ENCODE peak calls at places on chromosome 21, in nine cellular contexts. One of them, this sample, is unnamed.
A peak's percentile ranks its signal among the peaks of the same experiment; 100 is the strongest.

GRCh38 chr21:29661672-29662442 is 277.9 kb downstream of the GRIK1 start:
- DNase-seq in ovary: no peak
- DNase-seq in stomach: no peak
- DNase-seq in OCI-LY7: no peak
- DNase-seq in osteoblast: no peak
- DNase-seq in right lobe of liver: no peak
- DNase-seq in testis: no peak
- DNase-seq in adrenal gland: no peak
- DNase-seq in vagina: no peak
- DNase-seq in this sample: no peak

GRCh38 chr21:35398366-35398982 is 349.4 kb upstream of the RUNX1 start:
- DNase-seq in ovary: no peak
- DNase-seq in OCI-LY7: no peak
- DNase-seq in stomach: no peak
- DNase-seq in testis: no peak
- DNase-seq in adrenal gland: no peak
- DNase-seq in osteoblast: no peak
- DNase-seq in vagina: no peak
- DNase-seq in right lobe of liver: no peak
- DNase-seq in this sample: no peak

GRCh38 chr21:22657786-22658185 is 1659.6 kb downstream of the NCAM2 start:
- DNase-seq in OCI-LY7: no peak
- DNase-seq in ovary: no peak
- DNase-seq in osteoblast: no peak
- DNase-seq in vagina: no peak
- DNase-seq in adrenal gland: no peak
- DNase-seq in testis: no peak
- DNase-seq in stomach: no peak
- DNase-seq in right lobe of liver: no peak
- DNase-seq in this sample: no peak

GRCh38 chr21:42633858-42634257 is 19.6 kb upstream of the PDE9A start:
- DNase-seq in stomach: no peak
- DNase-seq in right lobe of liver: no peak
- DNase-seq in ovary: no peak
- DNase-seq in testis: no peak
- DNase-seq in OCI-LY7: no peak
- DNase-seq in adrenal gland: no peak
- DNase-seq in osteoblast: no peak
- DNase-seq in vagina: no peak
- DNase-seq in this sample: peak; percentile 44

GRCh38 chr21:41778974-41779600 is 12.2 kb upstream of the RIPK4 start:
- DNase-seq in vagina: no peak
- DNase-seq in ovary: no peak
- DNase-seq in stomach: peak; percentile 53
- DNase-seq in testis: no peak
- DNase-seq in OCI-LY7: no peak
- DNase-seq in right lobe of liver: no peak
- DNase-seq in osteoblast: no peak
- DNase-seq in adrenal gland: no peak
- DNase-seq in this sample: peak; percentile 32

GRCh38 chr21:31124005-31124404 is 85.7 kb upstream of the KRTAP19-8 start:
- DNase-seq in adrenal gland: no peak
- DNase-seq in ovary: no peak
- DNase-seq in osteoblast: no peak
- DNase-seq in right lobe of liver: no peak
- DNase-seq in OCI-LY7: no peak
- DNase-seq in vagina: no peak
- DNase-seq in stomach: no peak
- DNase-seq in testis: peak; percentile 58
- DNase-seq in this sample: peak; percentile 60

GRCh38 chr21:31180256-31181088 is 142.2 kb upstream of the KRTAP19-8 start:
- DNase-seq in stomach: no peak
- DNase-seq in right lobe of liver: no peak
- DNase-seq in ovary: no peak
- DNase-seq in vagina: no peak
- DNase-seq in testis: no peak
- DNase-seq in osteoblast: peak; percentile 88
- DNase-seq in adrenal gland: no peak
- DNase-seq in OCI-LY7: peak; percentile 51
- DNase-seq in this sample: no peak

GRCh38 chr21:42818328-42818749 is 61.0 kb downstream of the WDR4 start:
- DNase-seq in right lobe of liver: peak; percentile 72
- DNase-seq in osteoblast: peak; percentile 17
- DNase-seq in testis: peak; percentile 83
- DNase-seq in OCI-LY7: peak; percentile 41
- DNase-seq in adrenal gland: peak; percentile 65
- DNase-seq in ovary: peak; percentile 61
- DNase-seq in vagina: no peak
- DNase-seq in stomach: peak; percentile 78
- DNase-seq in this sample: peak; percentile 71

DNA sequence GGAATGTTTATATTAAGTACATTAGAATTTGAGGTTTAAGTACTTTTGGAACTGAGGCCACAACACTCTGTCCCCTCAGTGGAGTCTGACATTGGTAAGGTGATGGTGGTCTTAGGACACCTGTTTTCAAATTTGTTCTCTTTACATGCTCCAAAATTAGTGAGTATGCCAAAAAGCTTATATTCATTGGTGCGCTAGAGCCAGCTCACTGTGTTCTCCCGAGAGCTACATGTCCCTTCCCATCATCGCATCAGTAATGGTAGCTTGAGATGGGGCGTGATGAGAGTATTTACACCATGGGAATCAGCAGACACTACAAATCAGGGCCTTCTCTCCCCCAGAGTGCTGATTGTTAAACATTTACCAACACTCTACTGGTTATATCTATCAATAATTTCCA is 19.5 kb downstream of the ETS2 start:
- DNase-seq in ovary: no peak
- DNase-seq in vagina: no peak
- DNase-seq in testis: no peak
- DNase-seq in osteoblast: no peak
- DNase-seq in stomach: no peak
- DNase-seq in OCI-LY7: no peak
- DNase-seq in right lobe of liver: no peak
- DNase-seq in adrenal gland: no peak
- DNase-seq in this sample: no peak
- H3K9me3 ChIP-seq in ovary: no peaks in the 10 kb centered on the region
- H3K9me3 ChIP-seq in vagina: no peaks in the 10 kb centered on the region
- H3K9me3 ChIP-seq in testis: no peaks in the 10 kb centered on the region
- H3K9me3 ChIP-seq in osteoblast: peaks cover 2% of the 10 kb centered on the region
- H3K9me3 ChIP-seq in stomach: no peaks in the 10 kb centered on the region
- H3K9me3 ChIP-seq in OCI-LY7: peaks cover 17% of the 10 kb centered on the region
- H3K9me3 ChIP-seq in right lobe of liver: no peaks in the 10 kb centered on the region
- H3K9me3 ChIP-seq in adrenal gland: no peaks in the 10 kb centered on the region
- H3K9me3 ChIP-seq in this sample: no peaks in the 10 kb centered on the region

GRCh38 chr21:34008618-34009017 is 64.8 kb upstream of the MRPS6 start:
- DNase-seq in ovary: no peak
- DNase-seq in OCI-LY7: no peak
- DNase-seq in osteoblast: no peak
- DNase-seq in right lobe of liver: no peak
- DNase-seq in vagina: no peak
- DNase-seq in stomach: no peak
- DNase-seq in adrenal gland: no peak
- DNase-seq in testis: peak; percentile 55
- DNase-seq in this sample: no peak

GRCh38 chr21:34004013-34004938 is 69.1 kb upstream of the MRPS6 start:
- DNase-seq in adrenal gland: no peak
- DNase-seq in right lobe of liver: no peak
- DNase-seq in vagina: no peak
- DNase-seq in stomach: no peak
- DNase-seq in ovary: no peak
- DNase-seq in OCI-LY7: no peak
- DNase-seq in testis: peak; percentile 49
- DNase-seq in osteoblast: no peak
- DNase-seq in this sample: no peak

GRCh38 chr21:34006603-34007168 is 66.7 kb upstream of the MRPS6 start:
- DNase-seq in testis: no peak
- DNase-seq in OCI-LY7: no peak
- DNase-seq in ovary: no peak
- DNase-seq in adrenal gland: no peak
- DNase-seq in stomach: no peak
- DNase-seq in vagina: no peak
- DNase-seq in osteoblast: no peak
- DNase-seq in right lobe of liver: no peak
- DNase-seq in this sample: no peak

GRCh38 chr21:34003428-34003827 is 70.0 kb upstream of the MRPS6 start:
- DNase-seq in testis: no peak
- DNase-seq in right lobe of liver: no peak
- DNase-seq in vagina: no peak
- DNase-seq in stomach: no peak
- DNase-seq in adrenal gland: no peak
- DNase-seq in osteoblast: no peak
- DNase-seq in ovary: no peak
- DNase-seq in OCI-LY7: no peak
- DNase-seq in this sample: no peak

DNA sequence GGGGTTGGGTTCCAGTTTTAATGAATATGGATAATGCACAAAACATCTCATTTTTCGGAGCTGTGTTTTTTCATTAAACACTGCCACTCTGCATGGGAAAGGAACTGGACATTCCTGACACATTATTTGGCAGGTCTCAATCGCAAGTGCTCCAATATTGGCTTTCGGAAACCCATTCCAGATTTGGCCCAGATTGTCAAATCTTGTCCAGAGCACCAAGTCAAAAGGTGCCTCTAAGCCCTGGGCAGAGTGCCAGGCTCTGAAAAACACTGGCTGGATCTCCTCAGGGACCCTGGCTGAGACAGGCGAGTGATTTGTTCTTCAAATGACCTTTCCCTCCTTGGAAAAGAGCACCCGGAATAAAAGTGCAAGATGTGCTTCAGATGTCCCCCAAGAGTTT is 68.4 kb upstream of the MRPS6 start:
- DNase-seq in OCI-LY7: no peak
- DNase-seq in right lobe of liver: no peak
- DNase-seq in stomach: no peak
- DNase-seq in vagina: no peak
- DNase-seq in ovary: no peak
- DNase-seq in osteoblast: no peak
- DNase-seq in testis: peak; percentile 27
- DNase-seq in adrenal gland: no peak
- DNase-seq in this sample: no peak
- H3K27ac ChIP-seq in OCI-LY7: no peak overlapping the region
- H3K27ac ChIP-seq in right lobe of liver: no peak overlapping the region
- H3K27ac ChIP-seq in stomach: no peak overlapping the region
- H3K27ac ChIP-seq in vagina: peak overlapping the region; percentile 8
- H3K27ac ChIP-seq in ovary: no peak overlapping the region
- H3K27ac ChIP-seq in osteoblast: peak overlapping the region; percentile 52
- H3K27ac ChIP-seq in testis: peak overlapping the region; percentile 29
- H3K27ac ChIP-seq in adrenal gland: no peak overlapping the region
- H3K27ac ChIP-seq in this sample: no peak overlapping the region

GRCh38 chr21:15744926-15745325 is 15.1 kb downstream of the USP25 start:
- DNase-seq in testis: no peak
- DNase-seq in ovary: no peak
- DNase-seq in adrenal gland: no peak
- DNase-seq in osteoblast: no peak
- DNase-seq in OCI-LY7: no peak
- DNase-seq in stomach: no peak
- DNase-seq in right lobe of liver: no peak
- DNase-seq in vagina: no peak
- DNase-seq in this sample: no peak

GRCh38 chr21:15741510-15741909 is 11.7 kb downstream of the USP25 start:
- DNase-seq in osteoblast: no peak
- DNase-seq in stomach: no peak
- DNase-seq in adrenal gland: no peak
- DNase-seq in ovary: no peak
- DNase-seq in vagina: no peak
- DNase-seq in right lobe of liver: no peak
- DNase-seq in testis: no peak
- DNase-seq in OCI-LY7: no peak
- DNase-seq in this sample: no peak

GRCh38 chr21:15742694-15743093 is 12.9 kb downstream of the USP25 start:
- DNase-seq in adrenal gland: no peak
- DNase-seq in OCI-LY7: no peak
- DNase-seq in testis: no peak
- DNase-seq in vagina: no peak
- DNase-seq in stomach: no peak
- DNase-seq in right lobe of liver: no peak
- DNase-seq in osteoblast: no peak
- DNase-seq in ovary: no peak
- DNase-seq in this sample: no peak

GRCh38 chr21:15742052-15742451 is 12.3 kb downstream of the USP25 start:
- DNase-seq in osteoblast: no peak
- DNase-seq in vagina: no peak
- DNase-seq in testis: no peak
- DNase-seq in ovary: no peak
- DNase-seq in stomach: no peak
- DNase-seq in adrenal gland: no peak
- DNase-seq in OCI-LY7: no peak
- DNase-seq in right lobe of liver: no peak
- DNase-seq in this sample: no peak

DNA sequence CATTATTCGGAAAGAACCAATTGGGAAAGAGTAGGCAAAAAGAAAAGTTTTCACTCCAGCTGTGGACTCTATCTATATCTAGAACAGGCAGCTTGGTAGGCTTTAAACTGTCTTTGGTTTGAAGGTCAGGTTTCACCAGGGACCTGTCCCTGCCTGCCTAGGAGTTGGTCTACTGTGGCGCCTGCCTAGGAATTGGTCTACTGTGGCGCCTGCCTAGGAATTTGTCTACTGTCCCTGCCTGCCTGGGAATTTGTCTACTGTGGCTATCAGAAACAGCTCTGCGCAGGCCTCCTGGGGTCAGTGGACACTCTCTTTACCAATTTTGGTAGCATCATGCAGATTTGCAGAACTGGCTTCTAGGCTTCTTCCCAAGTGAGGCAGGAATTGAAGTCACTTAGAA is 13.8 kb downstream of the USP25 start:
- DNase-seq in adrenal gland: no peak
- DNase-seq in testis: no peak
- DNase-seq in right lobe of liver: no peak
- DNase-seq in OCI-LY7: no peak
- DNase-seq in osteoblast: no peak
- DNase-seq in ovary: no peak
- DNase-seq in stomach: no peak
- DNase-seq in vagina: no peak
- DNase-seq in this sample: no peak
- H3K9me3 ChIP-seq in adrenal gland: no peaks in the 10 kb centered on the region
- H3K9me3 ChIP-seq in testis: no peaks in the 10 kb centered on the region
- H3K9me3 ChIP-seq in right lobe of liver: no peaks in the 10 kb centered on the region
- H3K9me3 ChIP-seq in OCI-LY7: no peaks in the 10 kb centered on the region
- H3K9me3 ChIP-seq in osteoblast: no peaks in the 10 kb centered on the region
- H3K9me3 ChIP-seq in ovary: no peaks in the 10 kb centered on the region
- H3K9me3 ChIP-seq in stomach: no peaks in the 10 kb centered on the region
- H3K9me3 ChIP-seq in vagina: no peaks in the 10 kb centered on the region
- H3K9me3 ChIP-seq in this sample: no peaks in the 10 kb centered on the region

DNA sequence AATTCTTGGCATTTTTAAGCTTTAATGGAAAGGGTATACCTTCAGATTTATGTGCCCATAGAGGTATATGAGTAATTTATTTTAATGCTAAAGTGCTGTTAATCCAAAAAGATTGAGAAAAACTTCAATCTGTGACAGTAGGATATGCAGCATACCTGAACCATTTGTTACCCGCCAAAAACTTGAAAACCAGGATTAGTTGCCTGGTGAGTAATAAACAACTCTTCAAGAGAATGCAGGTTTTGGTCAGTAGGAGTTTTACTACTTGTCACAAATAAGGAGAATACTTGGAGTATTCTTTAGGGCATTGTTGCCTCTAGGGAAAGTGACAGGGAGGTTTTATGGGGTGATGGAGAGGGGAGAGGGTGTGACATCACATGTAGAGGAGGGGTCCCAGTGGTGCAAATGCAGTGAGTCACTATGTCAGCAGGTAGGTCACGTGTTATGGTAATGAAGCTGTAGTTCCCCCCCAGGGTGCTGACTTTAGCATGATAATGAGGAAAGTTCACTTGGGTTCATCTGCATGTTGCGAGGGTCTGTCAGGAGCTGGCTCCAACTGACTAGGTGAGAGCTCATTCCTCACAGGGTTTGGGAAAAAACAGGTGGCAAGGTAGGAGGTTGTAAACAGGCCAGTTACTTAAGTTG is 23.1 kb downstream of the USP25 start:
- DNase-seq in osteoblast: no peak
- DNase-seq in stomach: no peak
- DNase-seq in adrenal gland: no peak
- DNase-seq in testis: no peak
- DNase-seq in right lobe of liver: no peak
- DNase-seq in OCI-LY7: no peak
- DNase-seq in vagina: no peak
- DNase-seq in ovary: no peak
- DNase-seq in this sample: no peak
- H3K27ac ChIP-seq in osteoblast: no peak overlapping the region
- H3K27ac ChIP-seq in stomach: no peak overlapping the region
- H3K27ac ChIP-seq in adrenal gland: no peak overlapping the region
- H3K27ac ChIP-seq in testis: no peak overlapping the region
- H3K27ac ChIP-seq in right lobe of liver: no peak overlapping the region
- H3K27ac ChIP-seq in OCI-LY7: no peak overlapping the region
- H3K27ac ChIP-seq in vagina: no peak overlapping the region
- H3K27ac ChIP-seq in ovary: no peak overlapping the region
- H3K27ac ChIP-seq in this sample: no peak overlapping the region